ENCODE peak calls at places on chromosomes 2 and 18, in seven cellular contexts. F, P, G, U, M, Q and O are unnamed samples.

GRCh38 chr2:85238607-85239006 is 89.2 kb downstream of the TGOLN2 start:
- DNase-seq in Q (no peak), M (no peak), U (no peak), G (no peak), P (no peak), F (no peak), O (no peak)

GRCh38 chr2:11622611-11623010 is 47.4 kb downstream of the NTSR2 start:
- DNase-seq in Q (no peak), P (no peak), G (no peak), U (no peak), F (no peak), M (peak), O (no peak)

GRCh38 chr18:32378705-32379104 is 92.0 kb downstream of the GAREM1 start:
- DNase-seq in Q (no peak), M (peak), G (no peak), U (no peak), P (peak), F (no peak), O (no peak)

GRCh38 chr2:99878951-99879350 is 263.4 kb downstream of the AFF3 start:
- DNase-seq in P (no peak), M (peak), Q (no peak), U (no peak), F (peak), G (no peak), O (peak)

GRCh38 chr2:111662771-111663470 is 221.1 kb downstream of the ANAPC1 start:
- DNase-seq in U (peak), M (peak), Q (no peak), P (no peak), G (no peak), F (no peak), O (no peak)

GRCh38 chr2:55338268-55338667 is 69.2 kb upstream of the MTIF2 start:
- DNase-seq in P (peak), F (no peak), G (no peak), Q (no peak), M (peak), U (no peak), O (no peak)

GRCh38 chr2:68742638-68743037 is 8.0 kb downstream of the ARHGAP25 start:
- DNase-seq in U (no peak), Q (no peak), F (no peak), P (no peak), G (no peak), M (no peak), O (no peak)

GRCh38 chr18:35071819-35072247 is 30.6 kb downstream of the MAPRE2 start:
- DNase-seq in F (no peak), P (no peak), Q (no peak), M (peak), G (no peak), U (no peak), O (no peak)

GRCh38 chr2:133502678-133503077 is 65.6 kb downstream of the NCKAP5 start:
- DNase-seq in M (no peak), F (no peak), P (no peak), G (no peak), U (no peak), Q (no peak), O (no peak)

GRCh38 chr2:160482673-160483072 is 10.9 kb downstream of the RBMS1 start:
- DNase-seq in G (no peak), M (peak), P (no peak), Q (no peak), F (no peak), U (peak), O (no peak)

GRCh38 chr2:109209412-109209811 is 80.4 kb downstream of the SH3RF3 start:
- DNase-seq in M (peak), Q (no peak), G (no peak), P (peak), F (no peak), U (no peak), O (peak)

GRCh38 chr2:160175169-160176130 is 24.6 kb downstream of the ITGB6 start:
- DNase-seq in Q (no peak), F (no peak), G (no peak), P (no peak), U (no peak), M (no peak), O (no peak)

GRCh38 chr2:27710640-27711430 is 47.1 kb downstream of the SLC4A1AP start:
- DNase-seq in F (no peak), P (no peak), U (no peak), M (peak), Q (no peak), G (no peak), O (no peak)

GRCh38 chr2:69163109-69163508 is 150.1 kb downstream of the ANTXR1 start:
- DNase-seq in G (no peak), Q (peak), M (peak), F (peak), P (peak), U (no peak), O (peak)

GRCh38 chr2:20224716-20225293 is at the start of gene SDC1:
- DNase-seq in M (peak), G (peak), U (no peak), F (no peak), Q (peak), P (peak), O (no peak)

GRCh38 chr2:2333076-2333475 is 2.0 kb upstream of the MYT1L start:
- DNase-seq in M (no peak), Q (no peak), F (no peak), G (no peak), P (no peak), U (no peak), O (no peak)

GRCh38 chr2:224645722-224646121 is 60.6 kb upstream of the CUL3 start:
- DNase-seq in F (no peak), G (no peak), Q (no peak), U (no peak), M (no peak), P (no peak), O (no peak)

GRCh38 chr2:96507957-96508520 is 2.9 kb upstream of the NEURL3 start:
- DNase-seq in F (no peak), G (peak), P (peak), U (peak), Q (peak), M (peak), O (no peak)

GRCh38 chr2:47035615-47036488 is 119.3 kb downstream of the STPG4 start:
- DNase-seq in P (no peak), G (no peak), F (no peak), Q (no peak), U (no peak), M (no peak), O (no peak)

GRCh38 chr2:225842939-225843338 is 443.4 kb downstream of the NYAP2 start:
- DNase-seq in G (no peak), U (no peak), F (no peak), Q (no peak), P (peak), M (peak), O (no peak)

GRCh38 chr2:23146011-23146410 is 239.0 kb upstream of the KLHL29 start:
- DNase-seq in G (no peak), U (no peak), M (no peak), F (no peak), P (no peak), Q (no peak), O (no peak)

GRCh38 chr2:130744287-130745117 is 10.8 kb upstream of the AMER3 start:
- DNase-seq in M (no peak), U (no peak), G (no peak), P (no peak), F (no peak), Q (no peak), O (no peak)

GRCh38 chr2:197964720-197965119 is 160.3 kb downstream of the PLCL1 start:
- DNase-seq in F (no peak), U (no peak), P (no peak), Q (no peak), G (no peak), M (no peak), O (no peak)

GRCh38 chr18:13796515-13796914 is 27.4 kb upstream of the MC5R start:
- DNase-seq in Q (no peak), M (no peak), U (no peak), G (no peak), F (no peak), P (no peak), O (no peak)

GRCh38 chr18:1092228-1092627 is 187.6 kb downstream of the ADCYAP1 start:
- DNase-seq in M (no peak), U (no peak), F (no peak), Q (no peak), P (no peak), G (peak), O (no peak)

GRCh38 chr2:168246072-168246482 is 1.3 kb downstream of the STK39 start:
- DNase-seq in Q (no peak), U (no peak), P (no peak), F (no peak), G (no peak), M (no peak), O (no peak)

GRCh38 chr18:3216987-3217386 is 2.8 kb downstream of the MYOM1 start:
- DNase-seq in U (no peak), G (no peak), P (no peak), Q (no peak), M (no peak), F (no peak), O (no peak)

GRCh38 chr2:45739796-45740485 is 88.5 kb downstream of the PRKCE start:
- DNase-seq in U (no peak), M (no peak), F (no peak), Q (no peak), G (no peak), P (no peak), O (no peak)

GRCh38 chr18:41940506-41941215 is 14.4 kb upstream of the PIK3C3 start:
- DNase-seq in M (peak), U (no peak), F (no peak), P (peak), G (no peak), Q (no peak), O (no peak)

GRCh38 chr2:234444888-234445287 is 52.0 kb downstream of the ARL4C start:
- DNase-seq in F (no peak), G (no peak), P (peak), Q (peak), M (peak), U (peak), O (peak)

GRCh38 chr2:209610631-209611030 is 161.0 kb upstream of the UNC80 start:
- DNase-seq in G (no peak), P (no peak), U (no peak), Q (no peak), M (no peak), F (no peak), O (no peak)

GRCh38 chr2:54274781-54275242 is 18.8 kb upstream of the TSPYL6 start:
- DNase-seq in Q (no peak), P (peak), U (no peak), F (no peak), M (peak), G (no peak), O (no peak)

GRCh38 chr2:32425719-32426141 is 68.9 kb downstream of the BIRC6 start:
- DNase-seq in M (peak), F (no peak), G (no peak), Q (no peak), U (no peak), P (peak), O (no peak)

GRCh38 chr18:68489018-68489792 is 225.7 kb downstream of the TMX3 start:
- DNase-seq in G (no peak), M (no peak), U (no peak), P (no peak), F (no peak), Q (no peak), O (no peak)

GRCh38 chr2:32946314-32947075 is at the start of gene LTBP1:
- DNase-seq in F (no peak), P (peak), Q (peak), U (peak), M (peak), G (peak), O (peak)

GRCh38 chr2:197435598-197436435 is 989 bp upstream of the SF3B1 start:
- DNase-seq in G (no peak), P (no peak), F (no peak), Q (no peak), M (no peak), U (no peak), O (no peak)

GRCh38 chr2:196242131-196242620 is 70.8 kb upstream of the STK17B start:
- DNase-seq in P (peak), F (no peak), M (peak), G (no peak), Q (no peak), U (no peak), O (no peak)

GRCh38 chr18:24368749-24369148 is 28.9 kb downstream of the OSBPL1A start:
- DNase-seq in M (no peak), G (no peak), U (peak), Q (no peak), F (peak), P (no peak), O (no peak)